ENCODE peak calls at places on chromosomes 2 and 18, in seven cellular contexts. W, G, P, S, K, I and X are unnamed samples.

GRCh38 chr2:148532049-148532428 is 112.5 kb upstream of the EPC2 start:
- DNase-seq in K (no peak), S (no peak), W (no peak), I (no peak), P (no peak), G (no peak), X (no peak)

GRCh38 chr2:31383471-31384153 is 30.9 kb downstream of the XDH start:
- DNase-seq in K (no peak), W (no peak), G (no peak), S (no peak), P (no peak), I (no peak), X (no peak)

GRCh38 chr2:205733648-205734047 is 51.3 kb downstream of the NRP2 start:
- DNase-seq in I (no peak), S (no peak), G (peak; percentile 94), K (no peak), P (no peak), W (no peak), X (no peak)

GRCh38 chr2:233130481-233130970 is 70.4 kb downstream of the INPP5D start:
- DNase-seq in G (no peak), S (no peak), I (no peak), P (peak; percentile 75), K (no peak), W (no peak), X (no peak)

GRCh38 chr2:60439219-60439974 is 114.1 kb downstream of the BCL11A start:
- DNase-seq in W (no peak), I (no peak), K (no peak), S (peak; percentile 97), P (no peak), G (peak; percentile 64), X (no peak)

GRCh38 chr2:241722896-241723454 is 11.5 kb upstream of the D2HGDH start:
- DNase-seq in G (no peak), P (no peak), W (no peak), K (no peak), S (no peak), I (no peak), X (no peak)

GRCh38 chr2:179393481-179393880 is 128.8 kb upstream of the SESTD1 start:
- DNase-seq in I (no peak), K (no peak), W (no peak), G (no peak), P (no peak), S (no peak), X (no peak)

GRCh38 chr2:240477916-240478315 is 42.5 kb downstream of the GPC1 start:
- DNase-seq in S (peak; percentile 37), K (no peak), G (peak; percentile 11), W (no peak), I (no peak), P (no peak), X (no peak)

GRCh38 chr18:13917401-13917800 is 2.1 kb upstream of the MC2R start:
- DNase-seq in I (no peak), G (no peak), S (no peak), W (no peak), P (no peak), K (no peak), X (no peak)

GRCh38 chr2:37318401-37318800 is 6.2 kb downstream of the PRKD3 start:
- DNase-seq in I (no peak), P (no peak), K (no peak), W (no peak), G (no peak), S (peak; percentile 34), X (no peak)

GRCh38 chr18:62663731-62664336 is 51.5 kb upstream of the PHLPP1 start:
- DNase-seq in S (peak; percentile 34), I (no peak), W (no peak), P (no peak), K (no peak), G (no peak), X (no peak)

GRCh38 chr18:46748466-46748865 is 8.4 kb downstream of the ST8SIA5 start:
- DNase-seq in K (no peak), W (no peak), I (no peak), S (no peak), P (no peak), G (no peak), X (no peak)

GRCh38 chr2:60948926-60949579 is 67.7 kb downstream of the REL start:
- DNase-seq in S (no peak), K (no peak), G (no peak), I (no peak), W (no peak), P (no peak), X (no peak)

GRCh38 chr2:37561615-37562569 is 109.5 kb downstream of the CDC42EP3 start:
- DNase-seq in K (peak; percentile 95), S (peak; percentile 91), I (peak; percentile 90), G (no peak), W (peak; percentile 95), P (no peak), X (no peak)

GRCh38 chr2:83578405-83578804 is 880.7 kb downstream of the SUCLG1 start:
- DNase-seq in G (no peak), W (no peak), I (no peak), S (no peak), P (no peak), K (no peak), X (no peak)

GRCh38 chr2:94982661-94983060 is 42.8 kb upstream of the MAL start:
- DNase-seq in P (no peak), W (no peak), K (peak; percentile 83), G (no peak), I (peak; percentile 29), S (peak; percentile 9), X (no peak)

GRCh38 chr2:38170098-38170497 is 94.1 kb upstream of the CYP1B1 start:
- DNase-seq in P (no peak), G (no peak), I (no peak), W (no peak), S (no peak), K (no peak), X (no peak)

GRCh38 chr2:219406861-219407230 is 11.3 kb upstream of the DES start:
- DNase-seq in K (peak; percentile 53), I (peak; percentile 40), P (peak; percentile 93), S (no peak), G (no peak), W (no peak), X (no peak)

GRCh38 chr2:34234823-34235222 is 635.7 kb upstream of the FAM98A start:
- DNase-seq in I (no peak), P (no peak), G (no peak), S (no peak), K (no peak), W (no peak), X (no peak)

GRCh38 chr2:164697688-164698290 is 76.5 kb upstream of the GRB14 start:
- DNase-seq in K (peak; percentile 60), P (no peak), W (no peak), I (peak; percentile 27), S (peak; percentile 24), G (no peak), X (no peak)

GRCh38 chr2:70615222-70615621 is 61.6 kb upstream of the TGFA start:
- DNase-seq in K (no peak), W (no peak), I (no peak), G (no peak), S (peak; percentile 39), P (no peak), X (no peak)

GRCh38 chr2:197828464-197829135 is 24.2 kb downstream of the PLCL1 start:
- DNase-seq in W (no peak), K (no peak), P (no peak), S (no peak), I (no peak), G (no peak), X (no peak)

GRCh38 chr2:160299540-160299939 is 99.5 kb upstream of the ITGB6 start:
- DNase-seq in G (no peak), W (no peak), I (peak; percentile 21), K (no peak), P (no peak), S (peak; percentile 9), X (no peak)

GRCh38 chr18:72086421-72086820 is 457.7 kb downstream of the CBLN2 start:
- DNase-seq in I (peak; percentile 64), G (no peak), P (no peak), K (peak; percentile 47), W (no peak), S (peak; percentile 49), X (no peak)

GRCh38 chr2:238139141-238139840 is 823 bp downstream of the KLHL30 start:
- DNase-seq in K (no peak), G (peak; percentile 50), I (no peak), S (no peak), P (no peak), W (no peak), X (no peak)

GRCh38 chr18:9735238-9735637 is 27.1 kb downstream of the RAB31 start:
- DNase-seq in I (no peak), S (peak; percentile 28), G (no peak), P (no peak), K (no peak), W (no peak), X (no peak)

GRCh38 chr2:100104718-100105677 is 37.4 kb downstream of the AFF3 start:
- DNase-seq in P (peak; percentile 78), K (peak; percentile 46), G (peak; percentile 27), I (no peak), W (no peak), S (no peak), X (peak; percentile 9)

GRCh38 chr2:100691846-100692245 is 128.1 kb upstream of the NPAS2 start:
- DNase-seq in G (no peak), K (no peak), W (no peak), S (no peak), P (no peak), I (no peak), X (no peak)

GRCh38 chr2:110115291-110116032 is at the start of gene MALL:
- DNase-seq in K (peak; percentile 19), W (no peak), S (no peak), I (no peak), P (no peak), G (no peak), X (no peak)

GRCh38 chr18:58581265-58581664 is 47.6 kb downstream of the ALPK2 start:
- DNase-seq in I (no peak), K (peak; percentile 85), W (no peak), P (no peak), S (no peak), G (no peak), X (no peak)

GRCh38 chr2:37711308-37711731 is 39.9 kb upstream of the CDC42EP3 start:
- DNase-seq in K (peak; percentile 98), S (peak; percentile 94), I (peak; percentile 15), G (no peak), W (peak; percentile 80), P (no peak), X (no peak)

GRCh38 chr2:9343524-9343923 is 79.8 kb downstream of the ITGB1BP1 start:
- DNase-seq in K (no peak), S (no peak), G (no peak), W (no peak), P (no peak), I (no peak), X (no peak)

GRCh38 chr2:199985625-199986207 is 30.3 kb downstream of the MAIP1 start:
- DNase-seq in G (peak; percentile 86), P (no peak), K (peak; percentile 77), I (peak; percentile 79), W (peak; percentile 24), S (peak; percentile 84), X (peak; percentile 2)

GRCh38 chr2:108194409-108195132 is 45.2 kb upstream of the SULT1C3 start:
- DNase-seq in K (peak; percentile 32), G (no peak), P (no peak), W (no peak), I (peak; percentile 25), S (peak; percentile 18), X (no peak)

GRCh38 chr2:65305899-65306298 is 78.3 kb downstream of the ACTR2 start:
- DNase-seq in W (no peak), S (no peak), I (no peak), P (no peak), G (no peak), K (no peak), X (no peak)

GRCh38 chr2:150475479-150476212 is 11.8 kb downstream of the RND3 start:
- DNase-seq in P (no peak), G (no peak), S (no peak), I (no peak), W (no peak), K (no peak), X (no peak)

GRCh38 chr2:6704077-6704476 is 161.6 kb downstream of the CMPK2 start:
- DNase-seq in K (no peak), S (no peak), W (no peak), G (no peak), I (no peak), P (no peak), X (no peak)